ENCODE peak calls at places on chromosomes 16 and 17, in ten cellular contexts. One of them, this sample, is unnamed.

GRCh38 chr16:85924675-85925074 is 25.7 kb downstream of the IRF8 start:
- DNase-seq in neural progenitor cell: no peak
- DNase-seq in stomach: no peak
- DNase-seq in fibroblast of lung: peak; percentile 47
- DNase-seq in NB4: no peak
- DNase-seq in endothelial cell of umbilical vein: no peak
- DNase-seq in AG04450: no peak
- DNase-seq in brain microvascular endothelial cell: no peak
- DNase-seq in AG09309: no peak
- DNase-seq in lower leg skin: no peak
- DNase-seq in this sample: no peak

GRCh38 chr16:51431517-51432241 is 280.6 kb upstream of the SALL1 start:
- DNase-seq in AG09309: peak; percentile 95
- DNase-seq in fibroblast of lung: peak; percentile 100
- DNase-seq in lower leg skin: no peak
- DNase-seq in AG04450: peak; percentile 96
- DNase-seq in brain microvascular endothelial cell: peak; percentile 93
- DNase-seq in NB4: peak; percentile 79
- DNase-seq in neural progenitor cell: peak; percentile 26
- DNase-seq in stomach: no peak
- DNase-seq in endothelial cell of umbilical vein: no peak
- DNase-seq in this sample: peak; percentile 93

GRCh38 chr17:1055751-1056645 is 59.1 kb downstream of the TIMM22 start:
- DNase-seq in NB4: peak; percentile 36
- DNase-seq in fibroblast of lung: peak; percentile 44
- DNase-seq in endothelial cell of umbilical vein: peak; percentile 66
- DNase-seq in brain microvascular endothelial cell: peak; percentile 64
- DNase-seq in lower leg skin: peak; percentile 51
- DNase-seq in AG09309: no peak
- DNase-seq in AG04450: peak; percentile 33
- DNase-seq in stomach: peak; percentile 63
- DNase-seq in neural progenitor cell: peak; percentile 81
- DNase-seq in this sample: no peak

GRCh38 chr17:64502809-64503208 is 3.3 kb downstream of the DDX5 start:
- DNase-seq in neural progenitor cell: no peak
- DNase-seq in fibroblast of lung: peak; percentile 59
- DNase-seq in endothelial cell of umbilical vein: no peak
- DNase-seq in stomach: no peak
- DNase-seq in NB4: no peak
- DNase-seq in AG09309: no peak
- DNase-seq in lower leg skin: no peak
- DNase-seq in AG04450: no peak
- DNase-seq in brain microvascular endothelial cell: no peak
- DNase-seq in this sample: no peak

GRCh38 chr17:77465358-77466041 is 324.7 kb downstream of the SEC14L1 start:
- DNase-seq in fibroblast of lung: peak; percentile 80
- DNase-seq in stomach: peak; percentile 62
- DNase-seq in AG04450: no peak
- DNase-seq in lower leg skin: no peak
- DNase-seq in NB4: peak; percentile 97
- DNase-seq in neural progenitor cell: peak; percentile 74
- DNase-seq in endothelial cell of umbilical vein: peak; percentile 55
- DNase-seq in brain microvascular endothelial cell: peak; percentile 60
- DNase-seq in AG09309: no peak
- DNase-seq in this sample: no peak

GRCh38 chr16:51146256-51146924 is 4.7 kb downstream of the SALL1 start:
- DNase-seq in fibroblast of lung: peak; percentile 71
- DNase-seq in neural progenitor cell: peak; percentile 44
- DNase-seq in AG04450: no peak
- DNase-seq in brain microvascular endothelial cell: no peak
- DNase-seq in endothelial cell of umbilical vein: no peak
- DNase-seq in lower leg skin: no peak
- DNase-seq in stomach: no peak
- DNase-seq in AG09309: no peak
- DNase-seq in NB4: peak; percentile 46
- DNase-seq in this sample: no peak

GRCh38 chr17:38444151-38444550 is 15.9 kb downstream of the ARHGAP23 start:
- DNase-seq in stomach: peak; percentile 78
- DNase-seq in AG04450: no peak
- DNase-seq in endothelial cell of umbilical vein: peak; percentile 68
- DNase-seq in NB4: peak; percentile 68
- DNase-seq in brain microvascular endothelial cell: no peak
- DNase-seq in neural progenitor cell: peak; percentile 89
- DNase-seq in AG09309: no peak
- DNase-seq in lower leg skin: peak; percentile 58
- DNase-seq in fibroblast of lung: peak; percentile 51
- DNase-seq in this sample: no peak

GRCh38 chr16:8581923-8582580 is 8.3 kb downstream of the TMEM114 start:
- DNase-seq in endothelial cell of umbilical vein: no peak
- DNase-seq in neural progenitor cell: no peak
- DNase-seq in AG09309: no peak
- DNase-seq in AG04450: no peak
- DNase-seq in lower leg skin: no peak
- DNase-seq in stomach: no peak
- DNase-seq in NB4: peak; percentile 73
- DNase-seq in fibroblast of lung: peak; percentile 6
- DNase-seq in brain microvascular endothelial cell: peak; percentile 3
- DNase-seq in this sample: no peak

GRCh38 chr17:8163978-8164814 is 1.4 kb upstream of the VAMP2 start:
- DNase-seq in AG04450: no peak
- DNase-seq in neural progenitor cell: no peak
- DNase-seq in lower leg skin: peak; percentile 79
- DNase-seq in brain microvascular endothelial cell: no peak
- DNase-seq in NB4: peak; percentile 85
- DNase-seq in stomach: peak; percentile 55
- DNase-seq in endothelial cell of umbilical vein: no peak
- DNase-seq in fibroblast of lung: peak; percentile 37
- DNase-seq in AG09309: no peak
- DNase-seq in this sample: no peak

GRCh38 chr17:82668631-82669099 is 20.4 kb upstream of the WDR45B start:
- DNase-seq in brain microvascular endothelial cell: peak; percentile 21
- DNase-seq in AG09309: no peak
- DNase-seq in NB4: peak; percentile 78
- DNase-seq in endothelial cell of umbilical vein: no peak
- DNase-seq in neural progenitor cell: peak; percentile 85
- DNase-seq in fibroblast of lung: peak; percentile 38
- DNase-seq in stomach: peak; percentile 83
- DNase-seq in lower leg skin: no peak
- DNase-seq in AG04450: peak; percentile 18
- DNase-seq in this sample: no peak

GRCh38 chr16:1337486-1337885 is 4.0 kb downstream of the BAIAP3 start:
- DNase-seq in lower leg skin: no peak
- DNase-seq in endothelial cell of umbilical vein: no peak
- DNase-seq in stomach: no peak
- DNase-seq in NB4: peak; percentile 32
- DNase-seq in brain microvascular endothelial cell: no peak
- DNase-seq in AG04450: no peak
- DNase-seq in neural progenitor cell: peak; percentile 76
- DNase-seq in AG09309: no peak
- DNase-seq in fibroblast of lung: no peak
- DNase-seq in this sample: no peak

GRCh38 chr16:11791144-11791828 is 5.8 kb downstream of the ZC3H7A start:
- DNase-seq in AG04450: no peak
- DNase-seq in neural progenitor cell: peak; percentile 22
- DNase-seq in fibroblast of lung: no peak
- DNase-seq in lower leg skin: no peak
- DNase-seq in NB4: no peak
- DNase-seq in AG09309: no peak
- DNase-seq in brain microvascular endothelial cell: no peak
- DNase-seq in stomach: no peak
- DNase-seq in endothelial cell of umbilical vein: peak; percentile 25
- DNase-seq in this sample: no peak

GRCh38 chr17:199195-199604 is 17.8 kb upstream of the DOC2B start:
- DNase-seq in brain microvascular endothelial cell: no peak
- DNase-seq in endothelial cell of umbilical vein: peak; percentile 50
- DNase-seq in AG04450: no peak
- DNase-seq in stomach: no peak
- DNase-seq in NB4: peak; percentile 28
- DNase-seq in fibroblast of lung: peak; percentile 35
- DNase-seq in AG09309: no peak
- DNase-seq in neural progenitor cell: no peak
- DNase-seq in lower leg skin: no peak
- DNase-seq in this sample: no peak

GRCh38 chr16:19757762-19758595 is 39.9 kb downstream of the IQCK start:
- DNase-seq in NB4: no peak
- DNase-seq in fibroblast of lung: peak; percentile 14
- DNase-seq in AG09309: no peak
- DNase-seq in lower leg skin: no peak
- DNase-seq in neural progenitor cell: no peak
- DNase-seq in stomach: no peak
- DNase-seq in AG04450: no peak
- DNase-seq in brain microvascular endothelial cell: no peak
- DNase-seq in endothelial cell of umbilical vein: no peak
- DNase-seq in this sample: no peak
- H3K4me3 ChIP-seq in NB4: no peak overlapping the region
- H3K4me3 ChIP-seq in fibroblast of lung: no peak overlapping the region
- H3K4me3 ChIP-seq in AG09309: no peak overlapping the region
- H3K4me3 ChIP-seq in lower leg skin: no peak overlapping the region
- H3K4me3 ChIP-seq in neural progenitor cell: no peak overlapping the region
- H3K4me3 ChIP-seq in stomach: no peak overlapping the region
- H3K4me3 ChIP-seq in AG04450: no peak overlapping the region
- H3K4me3 ChIP-seq in brain microvascular endothelial cell: no peak overlapping the region
- H3K4me3 ChIP-seq in endothelial cell of umbilical vein: no peak overlapping the region
- H3K4me3 ChIP-seq in this sample: no peak overlapping the region

DNA sequence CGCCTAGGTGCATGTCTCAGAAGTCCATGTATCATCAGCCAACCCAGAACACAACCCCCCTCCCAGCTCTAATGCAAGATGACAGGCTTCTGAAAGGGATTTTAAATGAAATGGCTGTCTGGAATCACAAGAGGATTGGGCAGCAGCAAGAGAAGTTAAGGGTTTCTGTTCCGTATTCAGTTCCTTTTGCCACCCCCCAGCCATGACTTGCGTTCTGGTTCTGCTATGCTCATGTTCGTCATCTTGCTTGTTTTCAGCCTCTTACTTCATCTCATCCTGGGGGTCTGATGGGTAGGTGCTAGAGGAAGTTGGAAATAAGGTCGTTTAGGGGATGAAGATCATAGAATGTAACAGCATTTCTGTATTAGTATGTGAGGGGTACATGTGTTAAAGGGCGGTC is 12.0 kb downstream of the MINK1 start:
- DNase-seq in AG04450: no peak
- DNase-seq in stomach: no peak
- DNase-seq in endothelial cell of umbilical vein: no peak
- DNase-seq in NB4: no peak
- DNase-seq in AG09309: no peak
- DNase-seq in brain microvascular endothelial cell: no peak
- DNase-seq in neural progenitor cell: no peak
- DNase-seq in fibroblast of lung: no peak
- DNase-seq in lower leg skin: no peak
- DNase-seq in this sample: no peak
- TF ChIP-seq CTCF in AG04450: no peak
- TF ChIP-seq CTCF in stomach: no peak
- TF ChIP-seq CTCF in endothelial cell of umbilical vein: no peak
- TF ChIP-seq CTCF in NB4: no peak
- TF ChIP-seq CTCF in AG09309: no peak
- TF ChIP-seq CTCF in brain microvascular endothelial cell: no peak
- TF ChIP-seq CTCF in neural progenitor cell: no peak
- TF ChIP-seq CTCF in fibroblast of lung: no peak
- TF ChIP-seq CTCF in lower leg skin: no peak
- TF ChIP-seq CTCF in this sample: no peak

DNA sequence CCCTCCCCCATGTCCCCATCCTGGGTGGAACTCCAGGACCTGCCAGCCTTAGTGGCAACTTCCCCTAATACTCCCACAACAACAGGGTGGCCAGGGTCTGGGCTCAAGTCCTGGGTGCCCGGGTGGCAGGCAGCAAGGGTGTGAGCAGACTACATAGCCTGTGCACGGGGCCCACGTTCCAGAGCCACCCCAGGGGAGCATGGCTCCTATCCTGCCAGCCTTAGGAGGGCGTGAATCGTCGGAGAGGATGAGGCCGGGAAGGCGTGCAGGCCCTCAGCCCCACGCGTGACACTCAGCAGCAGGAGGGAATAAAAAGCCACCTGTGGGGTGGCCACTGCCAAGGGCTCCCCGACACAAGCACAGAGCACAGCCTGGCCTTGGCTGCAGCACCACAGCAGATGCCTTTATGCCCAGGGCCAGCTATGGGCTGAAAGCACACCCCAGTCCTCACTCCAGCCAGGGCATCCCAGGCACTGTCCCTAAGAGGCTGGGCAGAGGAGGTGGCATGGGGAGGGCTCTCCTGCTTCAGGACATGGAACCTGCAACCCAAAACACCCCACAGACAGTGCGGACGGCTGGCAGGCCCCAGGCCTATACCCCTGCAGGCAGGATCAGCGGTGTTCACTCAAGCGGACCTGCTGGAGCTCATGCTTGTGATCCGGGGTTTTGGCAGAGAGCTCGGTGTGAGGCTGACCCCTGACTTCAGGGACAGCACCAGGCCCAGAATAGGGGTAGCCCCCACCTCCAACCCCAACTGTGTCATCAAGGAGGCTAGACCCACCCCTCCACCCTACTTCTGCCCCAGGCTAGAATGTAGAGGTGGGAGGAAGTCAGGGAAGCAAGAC is 2.7 kb downstream of the BCAR1 start:
- DNase-seq in fibroblast of lung: no peak
- DNase-seq in NB4: no peak
- DNase-seq in stomach: no peak
- DNase-seq in brain microvascular endothelial cell: no peak
- DNase-seq in neural progenitor cell: no peak
- DNase-seq in AG09309: no peak
- DNase-seq in AG04450: no peak
- DNase-seq in lower leg skin: no peak
- DNase-seq in endothelial cell of umbilical vein: no peak
- DNase-seq in this sample: no peak
- H3K4me3 ChIP-seq in fibroblast of lung: no peak overlapping the region
- H3K4me3 ChIP-seq in NB4: no peak overlapping the region
- H3K4me3 ChIP-seq in stomach: peak overlapping the region; percentile 80
- H3K4me3 ChIP-seq in brain microvascular endothelial cell: peak overlapping the region; percentile 86
- H3K4me3 ChIP-seq in neural progenitor cell: no peak overlapping the region
- H3K4me3 ChIP-seq in AG09309: peak overlapping the region; percentile 81
- H3K4me3 ChIP-seq in AG04450: peak overlapping the region; percentile 84
- H3K4me3 ChIP-seq in lower leg skin: no peak overlapping the region
- H3K4me3 ChIP-seq in endothelial cell of umbilical vein: peak overlapping the region; percentile 80
- H3K4me3 ChIP-seq in this sample: peak overlapping the region; percentile 82

DNA sequence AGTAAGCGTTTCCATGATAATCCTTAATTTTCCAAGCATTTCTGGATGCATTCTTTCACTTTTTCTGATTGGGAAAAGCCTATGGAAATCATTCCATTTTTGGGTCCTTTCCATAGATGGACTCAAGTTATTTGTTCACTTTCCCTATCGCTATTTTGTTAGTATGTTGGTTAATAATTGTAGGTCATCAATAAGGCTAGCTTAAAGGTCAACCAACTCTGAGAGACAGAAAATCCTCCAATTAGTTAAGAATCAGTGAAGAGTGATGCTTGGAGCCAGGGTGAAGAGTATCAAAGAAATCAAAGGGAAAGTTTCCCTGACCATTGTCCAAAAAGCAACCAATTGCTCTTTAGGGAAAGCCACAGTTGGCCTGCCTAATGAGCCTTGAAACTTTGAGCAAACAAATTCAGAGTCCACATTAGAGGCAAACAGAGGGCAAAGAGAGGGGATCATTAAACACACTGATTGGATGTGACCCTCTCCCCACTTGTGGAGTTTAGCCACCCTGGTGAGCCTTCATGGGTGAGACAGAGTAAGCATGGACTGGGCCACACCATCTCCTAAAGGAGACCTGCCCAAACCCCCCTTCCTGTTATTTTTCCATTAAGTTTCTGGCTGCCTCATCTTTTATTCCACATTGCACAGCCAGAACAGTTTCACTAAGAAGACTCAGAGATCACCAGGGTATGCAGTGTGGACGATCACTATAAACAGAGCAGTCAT is 133.4 kb upstream of the DYNLRB2 start:
- DNase-seq in brain microvascular endothelial cell: no peak
- DNase-seq in stomach: no peak
- DNase-seq in neural progenitor cell: peak; percentile 56
- DNase-seq in NB4: no peak
- DNase-seq in AG04450: no peak
- DNase-seq in AG09309: no peak
- DNase-seq in endothelial cell of umbilical vein: no peak
- DNase-seq in fibroblast of lung: no peak
- DNase-seq in lower leg skin: no peak
- DNase-seq in this sample: no peak
- TF ChIP-seq CTCF in brain microvascular endothelial cell: no peak
- TF ChIP-seq CTCF in stomach: no peak
- TF ChIP-seq CTCF in neural progenitor cell: no peak
- TF ChIP-seq CTCF in NB4: no peak
- TF ChIP-seq CTCF in AG04450: no peak
- TF ChIP-seq CTCF in AG09309: no peak
- TF ChIP-seq CTCF in endothelial cell of umbilical vein: no peak
- TF ChIP-seq CTCF in fibroblast of lung: no peak
- TF ChIP-seq CTCF in lower leg skin: no peak
- TF ChIP-seq CTCF in this sample: no peak